ENCODE peak calls at places on chromosomes 6 and 20, in ten cellular contexts. J, K, H, F, Y, L, M, V, Z and B are unnamed samples.

GRCh38 chr20:15564981-15565380 is 1008.3 kb downstream of the KIF16B start:
- DNase-seq in J (no peak), K (no peak), H (no peak), F (no peak), Y (no peak), L (no peak), M (no peak), V (no peak), Z (no peak), B (no peak)

GRCh38 chr6:43278524-43279078 is 19.5 kb upstream of the SLC22A7 start:
- DNase-seq in J (no peak), K (no peak), H (peak; percentile 71), F (no peak), Y (no peak), L (no peak), M (peak; percentile 19), V (no peak), Z (no peak), B (no peak)

GRCh38 chr6:124131259-124131658 is 327.6 kb downstream of the NKAIN2 start:
- DNase-seq in J (peak; percentile 3), K (no peak), H (no peak), F (peak; percentile 64), Y (no peak), L (no peak), M (no peak), V (no peak), Z (no peak), B (peak; percentile 94)

GRCh38 chr6:16398587-16398986 is 160.2 kb downstream of the GMPR start:
- DNase-seq in J (no peak), K (no peak), H (no peak), F (peak; percentile 75), Y (no peak), L (no peak), M (no peak), V (no peak), Z (peak; percentile 27), B (peak; percentile 58)

GRCh38 chr20:4451487-4451886 is 270.2 kb upstream of the PRND start:
- DNase-seq in J (no peak), K (no peak), H (no peak), F (no peak), Y (no peak), L (no peak), M (no peak), V (no peak), Z (no peak), B (no peak)

GRCh38 chr6:128807577-128807976 is 75.4 kb upstream of the LAMA2 start:
- DNase-seq in J (peak; percentile 4), K (no peak), H (no peak), F (peak; percentile 78), Y (no peak), L (peak; percentile 35), M (peak; percentile 44), V (no peak), Z (peak; percentile 10), B (peak; percentile 81)

GRCh38 chr6:134480593-134480992 is 162.7 kb upstream of the SGK1 start:
- DNase-seq in J (no peak), K (peak; percentile 76), H (no peak), F (peak; percentile 59), Y (no peak), L (no peak), M (peak; percentile 59), V (no peak), Z (peak; percentile 74), B (no peak)

GRCh38 chr20:43537921-43538854 is 20.6 kb upstream of the SGK2 start:
- DNase-seq in J (peak; percentile 88), K (peak; percentile 47), H (peak; percentile 75), F (peak; percentile 75), Y (peak; percentile 76), L (peak; percentile 82), M (peak; percentile 86), V (peak; percentile 49), Z (peak; percentile 48), B (peak; percentile 72)

GRCh38 chr6:10837997-10838793 is at the start of gene MAK:
- DNase-seq in J (peak; percentile 93), K (peak; percentile 94), H (peak; percentile 88), F (peak; percentile 76), Y (peak; percentile 85), L (peak; percentile 96), M (peak; percentile 92), V (peak; percentile 80), Z (peak; percentile 69), B (peak; percentile 83)

GRCh38 chr20:63092660-63093215 is 86.0 kb upstream of the BHLHE23 start:
- DNase-seq in J (no peak), K (no peak), H (peak; percentile 6), F (no peak), Y (peak; percentile 38), L (no peak), M (no peak), V (no peak), Z (no peak), B (no peak)

GRCh38 chr6:75149253-75149652 is 56.6 kb downstream of the COL12A1 start:
- DNase-seq in J (no peak), K (no peak), H (no peak), F (peak; percentile 68), Y (no peak), L (no peak), M (no peak), V (no peak), Z (peak; percentile 65), B (peak; percentile 79)

GRCh38 chr6:54244430-54244829 is 63.8 kb upstream of the TINAG start:
- DNase-seq in J (no peak), K (no peak), H (no peak), F (peak; percentile 47), Y (no peak), L (peak; percentile 26), M (peak; percentile 71), V (peak; percentile 7), Z (peak; percentile 14), B (peak; percentile 63)

GRCh38 chr6:157405986-157406385 is 25.0 kb downstream of the ZDHHC14 start:
- DNase-seq in J (no peak), K (no peak), H (no peak), F (peak; percentile 82), Y (no peak), L (peak; percentile 32), M (peak; percentile 42), V (no peak), Z (no peak), B (peak; percentile 68)

GRCh38 chr6:7389451-7390217 is at the start of the genes CAGE1 and RIOK1:
- DNase-seq in J (peak; percentile 95), K (peak; percentile 94), H (peak; percentile 96), F (peak; percentile 95), Y (peak; percentile 97), L (peak; percentile 97), M (peak; percentile 91), V (peak; percentile 89), Z (peak; percentile 91), B (peak; percentile 97)
- TF ChIP-seq CTCF in J (no peak), K (no peak), H (peak; percentile 43), F (no peak), Y (no peak), L (peak; percentile 33), M (no peak), V (no peak), Z (no peak), B (peak; percentile 16)

DNA sequence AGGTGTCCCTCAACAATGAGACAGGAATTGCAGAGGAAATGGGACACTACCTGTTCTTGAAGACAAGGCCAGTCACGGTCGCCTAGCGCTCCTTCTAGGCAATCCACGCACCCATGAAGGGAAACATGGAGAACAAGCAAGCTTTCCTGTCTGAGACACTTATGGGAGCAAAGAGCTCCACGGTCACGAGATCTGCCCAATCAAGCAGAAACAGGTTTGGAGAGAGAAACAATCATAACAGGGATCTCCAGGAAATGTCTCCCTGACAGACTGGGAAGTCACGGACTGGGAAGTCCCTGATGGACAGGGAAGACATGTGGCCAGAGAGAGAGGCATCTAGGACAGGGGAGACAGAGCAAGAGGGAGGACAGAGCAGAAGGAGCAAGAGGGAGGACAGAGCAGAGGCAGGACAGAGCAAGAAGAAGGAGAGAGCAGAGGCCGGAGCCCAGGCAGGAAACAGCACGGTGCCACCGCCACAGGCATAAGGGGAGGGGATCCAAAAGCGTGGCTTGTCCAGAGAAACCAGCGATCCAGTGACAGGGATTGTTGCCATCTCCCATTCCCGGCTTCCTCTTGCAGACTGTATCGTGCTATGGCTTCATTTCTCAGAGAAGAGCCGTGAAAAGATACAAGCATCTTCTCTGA is 167.8 kb upstream of the ZNF337 start:
- DNase-seq in J (no peak), K (no peak), H (no peak), F (no peak), Y (no peak), L (no peak), M (no peak), V (no peak), Z (no peak), B (no peak)
- H3K4me3 ChIP-seq in J (no peak overlapping the region), K (no peak overlapping the region), H (no peak overlapping the region), F (no peak overlapping the region), Y (no peak overlapping the region), L (no peak overlapping the region), M (no peak overlapping the region), V (no peak overlapping the region), Z (no peak overlapping the region), B (no peak overlapping the region)

GRCh38 chr6:161694995-161695394 is 421.1 kb upstream of the AGPAT4 start:
- DNase-seq in J (no peak), K (no peak), H (no peak), F (peak; percentile 39), Y (no peak), L (no peak), M (peak; percentile 44), V (no peak), Z (no peak), B (peak; percentile 66)
- TF ChIP-seq CTCF in J (peak; percentile 38), K (peak; percentile 26), H (peak; percentile 21), F (peak; percentile 66), Y (no peak), L (peak; percentile 38), M (peak; percentile 63), V (peak; percentile 22), Z (peak; percentile 33), B (peak; percentile 69)

GRCh38 chr6:67812125-67812524 is 823.0 kb upstream of the ADGRB3 start:
- DNase-seq in J (no peak), K (no peak), H (no peak), F (no peak), Y (no peak), L (no peak), M (no peak), V (no peak), Z (no peak), B (no peak)

GRCh38 chr6:67811239-67812037 is 823.6 kb upstream of the ADGRB3 start:
- DNase-seq in J (no peak), K (no peak), H (no peak), F (peak; percentile 20), Y (no peak), L (no peak), M (no peak), V (no peak), Z (no peak), B (no peak)

GRCh38 chr6:67815623-67816022 is 819.5 kb upstream of the ADGRB3 start:
- DNase-seq in J (no peak), K (no peak), H (no peak), F (no peak), Y (no peak), L (no peak), M (no peak), V (no peak), Z (no peak), B (no peak)

GRCh38 chr6:67814262-67814661 is 820.8 kb upstream of the ADGRB3 start:
- DNase-seq in J (no peak), K (no peak), H (no peak), F (no peak), Y (no peak), L (no peak), M (no peak), V (no peak), Z (no peak), B (no peak)

DNA sequence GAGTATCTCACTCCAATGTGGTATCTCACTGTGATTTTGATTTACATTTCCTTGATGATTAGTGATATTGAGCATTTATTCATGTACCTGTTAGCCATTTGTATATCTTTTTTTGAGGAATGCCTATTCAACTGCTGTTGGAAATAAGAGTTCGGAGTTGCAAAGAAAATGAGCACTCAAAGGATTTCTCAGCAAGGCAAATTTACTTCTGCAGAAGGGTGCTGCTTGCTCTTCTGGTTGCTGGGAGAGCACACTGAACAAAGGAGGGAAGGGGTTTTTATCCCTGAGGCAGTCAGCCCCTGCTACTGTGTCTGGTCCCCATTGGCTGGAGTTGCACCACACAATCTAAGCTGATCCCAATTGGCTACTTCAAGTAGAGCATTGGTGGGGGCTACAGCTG is 822.4 kb upstream of the ADGRB3 start:
- DNase-seq in J (no peak), K (no peak), H (no peak), F (no peak), Y (no peak), L (no peak), M (no peak), V (no peak), Z (no peak), B (no peak)
- H3K4me3 ChIP-seq in J (no peak overlapping the region), K (no peak overlapping the region), H (no peak overlapping the region), F (no peak overlapping the region), Y (no peak overlapping the region), L (no peak overlapping the region), M (no peak overlapping the region), V (no peak overlapping the region), Z (no peak overlapping the region), B (no peak overlapping the region)